ENCODE peak calls at places on chromosomes 13 and 19, in nine cellular contexts. One of them, this sample, is unnamed.

GRCh38 chr13:62613819-62614218 is 1198.2 kb upstream of the PCDH20 start:
- DNase-seq in heart left ventricle: no peak
- DNase-seq in breast epithelium: no peak
- DNase-seq in aorta: no peak
- DNase-seq in cardiac muscle cell: no peak
- DNase-seq in GM23338: no peak
- DNase-seq in ovary: no peak
- DNase-seq in tibial artery: no peak
- DNase-seq in mesenchymal stem cell: no peak
- DNase-seq in this sample: no peak

GRCh38 chr13:95676100-95676774 is 702 bp upstream of the DNAJC3 start:
- DNase-seq in heart left ventricle: no peak
- DNase-seq in breast epithelium: no peak
- DNase-seq in aorta: no peak
- DNase-seq in cardiac muscle cell: peak; percentile 53
- DNase-seq in GM23338: peak; percentile 77
- DNase-seq in ovary: no peak
- DNase-seq in tibial artery: no peak
- DNase-seq in mesenchymal stem cell: peak; percentile 72
- DNase-seq in this sample: no peak

GRCh38 chr19:15251749-15252397 is 19.6 kb upstream of the EPHX3 start:
- DNase-seq in heart left ventricle: peak; percentile 86
- DNase-seq in breast epithelium: no peak
- DNase-seq in aorta: peak; percentile 93
- DNase-seq in cardiac muscle cell: peak; percentile 98
- DNase-seq in GM23338: peak; percentile 93
- DNase-seq in ovary: peak; percentile 89
- DNase-seq in tibial artery: peak; percentile 97
- DNase-seq in mesenchymal stem cell: peak; percentile 98
- DNase-seq in this sample: peak; percentile 93

GRCh38 chr13:83136660-83137059 is 745.6 kb downstream of the SLITRK1 start:
- DNase-seq in heart left ventricle: no peak
- DNase-seq in breast epithelium: no peak
- DNase-seq in aorta: no peak
- DNase-seq in cardiac muscle cell: no peak
- DNase-seq in GM23338: no peak
- DNase-seq in ovary: no peak
- DNase-seq in tibial artery: no peak
- DNase-seq in mesenchymal stem cell: no peak
- DNase-seq in this sample: no peak

GRCh38 chr13:35260316-35260715 is 216.2 kb downstream of the MAB21L1 start:
- DNase-seq in heart left ventricle: no peak
- DNase-seq in breast epithelium: no peak
- DNase-seq in aorta: no peak
- DNase-seq in cardiac muscle cell: no peak
- DNase-seq in GM23338: no peak
- DNase-seq in ovary: no peak
- DNase-seq in tibial artery: no peak
- DNase-seq in mesenchymal stem cell: no peak
- DNase-seq in this sample: no peak

GRCh38 chr19:48543121-48543710 is 8.8 kb upstream of the SULT2B1 start:
- DNase-seq in heart left ventricle: no peak
- DNase-seq in breast epithelium: peak; percentile 92
- DNase-seq in aorta: no peak
- DNase-seq in cardiac muscle cell: peak; percentile 54
- DNase-seq in GM23338: peak; percentile 46
- DNase-seq in ovary: no peak
- DNase-seq in tibial artery: no peak
- DNase-seq in mesenchymal stem cell: peak; percentile 24
- DNase-seq in this sample: no peak

GRCh38 chr19:49689133-49690072 is at the start of gene ADM5:
- DNase-seq in heart left ventricle: no peak
- DNase-seq in breast epithelium: peak; percentile 72
- DNase-seq in aorta: peak; percentile 82
- DNase-seq in cardiac muscle cell: peak; percentile 20
- DNase-seq in GM23338: peak; percentile 85
- DNase-seq in ovary: peak; percentile 57
- DNase-seq in tibial artery: no peak
- DNase-seq in mesenchymal stem cell: no peak
- DNase-seq in this sample: no peak

GRCh38 chr19:6276447-6276846 is 3.3 kb downstream of the MLLT1 start:
- DNase-seq in heart left ventricle: peak; percentile 45
- DNase-seq in breast epithelium: no peak
- DNase-seq in aorta: peak; percentile 86
- DNase-seq in cardiac muscle cell: peak; percentile 88
- DNase-seq in GM23338: no peak
- DNase-seq in ovary: no peak
- DNase-seq in tibial artery: peak; percentile 88
- DNase-seq in mesenchymal stem cell: peak; percentile 89
- DNase-seq in this sample: no peak

GRCh38 chr19:15782211-15782610 is 5.2 kb upstream of the OR10H5 start:
- DNase-seq in heart left ventricle: no peak
- DNase-seq in breast epithelium: no peak
- DNase-seq in aorta: no peak
- DNase-seq in cardiac muscle cell: no peak
- DNase-seq in GM23338: no peak
- DNase-seq in ovary: no peak
- DNase-seq in tibial artery: no peak
- DNase-seq in mesenchymal stem cell: no peak
- DNase-seq in this sample: no peak

GRCh38 chr13:20801704-20802103 is 27.9 kb upstream of the EEF1AKMT1 start:
- DNase-seq in heart left ventricle: no peak
- DNase-seq in breast epithelium: no peak
- DNase-seq in aorta: no peak
- DNase-seq in cardiac muscle cell: no peak
- DNase-seq in GM23338: no peak
- DNase-seq in ovary: no peak
- DNase-seq in tibial artery: no peak
- DNase-seq in mesenchymal stem cell: no peak
- DNase-seq in this sample: no peak

GRCh38 chr19:39110263-39110967 is 15.2 kb upstream of the PAK4 start:
- DNase-seq in heart left ventricle: peak; percentile 39
- DNase-seq in breast epithelium: peak; percentile 79
- DNase-seq in aorta: peak; percentile 85
- DNase-seq in cardiac muscle cell: peak; percentile 33
- DNase-seq in GM23338: peak; percentile 75
- DNase-seq in ovary: no peak
- DNase-seq in tibial artery: no peak
- DNase-seq in mesenchymal stem cell: peak; percentile 41
- DNase-seq in this sample: no peak

GRCh38 chr19:42081584-42082258 is 5.8 kb downstream of the ZNF574 start:
- DNase-seq in heart left ventricle: no peak
- DNase-seq in breast epithelium: no peak
- DNase-seq in aorta: no peak
- DNase-seq in cardiac muscle cell: peak; percentile 62
- DNase-seq in GM23338: peak; percentile 46
- DNase-seq in ovary: no peak
- DNase-seq in tibial artery: no peak
- DNase-seq in mesenchymal stem cell: peak; percentile 69
- DNase-seq in this sample: peak; percentile 24

GRCh38 chr19:10471909-10472308 is 31.2 kb downstream of the KEAP1 start:
- DNase-seq in heart left ventricle: no peak
- DNase-seq in breast epithelium: no peak
- DNase-seq in aorta: no peak
- DNase-seq in cardiac muscle cell: peak; percentile 66
- DNase-seq in GM23338: peak; percentile 43
- DNase-seq in ovary: no peak
- DNase-seq in tibial artery: no peak
- DNase-seq in mesenchymal stem cell: peak; percentile 48
- DNase-seq in this sample: no peak

GRCh38 chr19:33442706-33443105 is 69.2 kb downstream of the CEBPG start:
- DNase-seq in heart left ventricle: no peak
- DNase-seq in breast epithelium: peak; percentile 20
- DNase-seq in aorta: peak; percentile 54
- DNase-seq in cardiac muscle cell: no peak
- DNase-seq in GM23338: no peak
- DNase-seq in ovary: no peak
- DNase-seq in tibial artery: peak; percentile 45
- DNase-seq in mesenchymal stem cell: no peak
- DNase-seq in this sample: no peak

GRCh38 chr13:97222934-97223710 is 989 bp downstream of the MBNL2 start:
- DNase-seq in heart left ventricle: no peak
- DNase-seq in breast epithelium: no peak
- DNase-seq in aorta: no peak
- DNase-seq in cardiac muscle cell: no peak
- DNase-seq in GM23338: peak; percentile 49
- DNase-seq in ovary: no peak
- DNase-seq in tibial artery: no peak
- DNase-seq in mesenchymal stem cell: no peak
- DNase-seq in this sample: no peak

GRCh38 chr13:28533049-28533436 is 38.1 kb upstream of the FLT1 start:
- DNase-seq in heart left ventricle: no peak
- DNase-seq in breast epithelium: no peak
- DNase-seq in aorta: no peak
- DNase-seq in cardiac muscle cell: peak; percentile 16
- DNase-seq in GM23338: peak; percentile 34
- DNase-seq in ovary: no peak
- DNase-seq in tibial artery: no peak
- DNase-seq in mesenchymal stem cell: peak; percentile 46
- DNase-seq in this sample: no peak

GRCh38 chr13:59442461-59442860 is 721.3 kb downstream of the DIAPH3 start:
- DNase-seq in heart left ventricle: no peak
- DNase-seq in breast epithelium: no peak
- DNase-seq in aorta: no peak
- DNase-seq in cardiac muscle cell: no peak
- DNase-seq in GM23338: no peak
- DNase-seq in ovary: no peak
- DNase-seq in tibial artery: no peak
- DNase-seq in mesenchymal stem cell: no peak
- DNase-seq in this sample: no peak

GRCh38 chr19:38245826-38246498 is 10.2 kb downstream of the PPP1R14A start:
- DNase-seq in heart left ventricle: no peak
- DNase-seq in breast epithelium: no peak
- DNase-seq in aorta: peak; percentile 93
- DNase-seq in cardiac muscle cell: peak; percentile 59
- DNase-seq in GM23338: no peak
- DNase-seq in ovary: peak; percentile 59
- DNase-seq in tibial artery: peak; percentile 85
- DNase-seq in mesenchymal stem cell: no peak
- DNase-seq in this sample: no peak

GRCh38 chr19:42695811-42696503 is 44.3 kb downstream of the PSG3 start:
- DNase-seq in heart left ventricle: no peak
- DNase-seq in breast epithelium: no peak
- DNase-seq in aorta: no peak
- DNase-seq in cardiac muscle cell: no peak
- DNase-seq in GM23338: no peak
- DNase-seq in ovary: no peak
- DNase-seq in tibial artery: no peak
- DNase-seq in mesenchymal stem cell: no peak
- DNase-seq in this sample: no peak

GRCh38 chr13:70960841-70961443 is 852.7 kb upstream of the KLHL1 start:
- DNase-seq in heart left ventricle: no peak
- DNase-seq in breast epithelium: no peak
- DNase-seq in aorta: no peak
- DNase-seq in cardiac muscle cell: peak; percentile 50
- DNase-seq in GM23338: peak; percentile 26
- DNase-seq in ovary: no peak
- DNase-seq in tibial artery: no peak
- DNase-seq in mesenchymal stem cell: peak; percentile 50
- DNase-seq in this sample: peak; percentile 1

GRCh38 chr19:44690131-44690440 is 8.9 kb upstream of the CEACAM16 start:
- DNase-seq in heart left ventricle: no peak
- DNase-seq in breast epithelium: no peak
- DNase-seq in aorta: no peak
- DNase-seq in cardiac muscle cell: no peak
- DNase-seq in GM23338: no peak
- DNase-seq in ovary: no peak
- DNase-seq in tibial artery: no peak
- DNase-seq in mesenchymal stem cell: no peak
- DNase-seq in this sample: no peak
- H3K4me1 ChIP-seq in heart left ventricle: no peaks in the 10 kb centered on the region
- H3K4me1 ChIP-seq in breast epithelium: no peaks in the 10 kb centered on the region
- H3K4me1 ChIP-seq in aorta: no peaks in the 10 kb centered on the region
- H3K4me1 ChIP-seq in cardiac muscle cell: peaks cover 8% of the 10 kb centered on the region
- H3K4me1 ChIP-seq in GM23338: peaks cover 6% of the 10 kb centered on the region
- H3K4me1 ChIP-seq in ovary: peaks cover 1% of the 10 kb centered on the region
- H3K4me1 ChIP-seq in tibial artery: peaks cover 11% of the 10 kb centered on the region
- H3K4me1 ChIP-seq in mesenchymal stem cell: peaks cover 15% of the 10 kb centered on the region
- H3K4me1 ChIP-seq in this sample: peaks cover 31% of the 10 kb centered on the region

DNA sequence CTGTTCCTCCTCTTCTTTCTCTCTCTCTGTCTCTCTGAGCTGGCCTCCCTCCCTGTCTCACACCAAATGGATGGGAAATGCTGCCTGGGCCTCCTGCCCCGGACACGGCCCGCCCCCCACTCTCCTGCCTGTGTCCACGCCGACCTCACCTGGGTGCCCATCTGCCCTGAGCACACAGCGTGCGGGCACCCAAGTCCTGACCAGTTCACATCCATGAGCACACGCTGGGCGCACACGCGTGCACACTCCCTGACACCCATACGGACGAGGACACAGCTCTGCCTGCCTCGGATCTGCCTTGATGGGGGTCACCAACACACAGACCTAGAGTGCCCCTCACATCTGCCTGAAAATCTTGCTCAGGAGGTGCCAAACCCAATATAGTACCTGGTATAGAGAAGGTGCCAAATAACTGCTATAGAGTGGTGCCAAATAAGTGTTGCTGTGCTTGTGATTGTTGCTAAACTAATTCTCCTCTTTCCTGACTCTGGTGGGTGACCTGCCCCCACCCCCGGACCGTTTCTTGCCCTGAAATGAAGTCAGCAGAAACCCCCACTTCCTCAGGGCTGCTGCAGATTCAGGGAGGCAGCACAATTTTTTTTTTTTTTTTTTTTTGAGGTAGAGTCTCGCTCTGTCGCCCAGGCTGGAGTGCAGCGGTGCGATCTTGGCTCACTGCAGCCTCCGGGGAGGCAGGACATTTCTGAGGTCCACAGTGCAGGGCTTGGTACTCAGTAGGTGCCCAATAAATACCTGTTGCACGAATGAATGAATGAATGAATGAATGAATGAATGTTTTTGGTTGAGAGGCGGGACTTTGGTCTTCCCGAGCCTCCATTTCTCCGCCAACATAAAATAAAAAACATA is 4.6 kb downstream of the NFIC start:
- DNase-seq in heart left ventricle: no peak
- DNase-seq in breast epithelium: no peak
- DNase-seq in aorta: no peak
- DNase-seq in cardiac muscle cell: no peak
- DNase-seq in GM23338: no peak
- DNase-seq in ovary: peak; percentile 42
- DNase-seq in tibial artery: no peak
- DNase-seq in mesenchymal stem cell: no peak
- DNase-seq in this sample: no peak
- H3K27me3 ChIP-seq in heart left ventricle: no peaks in the 10 kb centered on the region
- H3K27me3 ChIP-seq in breast epithelium: no peaks in the 10 kb centered on the region
- H3K27me3 ChIP-seq in aorta: no peaks in the 10 kb centered on the region
- H3K27me3 ChIP-seq in cardiac muscle cell: peaks cover 34% of the 10 kb centered on the region
- H3K27me3 ChIP-seq in GM23338: peaks cover 87% of the 10 kb centered on the region
- H3K27me3 ChIP-seq in ovary: no peaks in the 10 kb centered on the region
- H3K27me3 ChIP-seq in tibial artery: no peaks in the 10 kb centered on the region
- H3K27me3 ChIP-seq in mesenchymal stem cell: no peaks in the 10 kb centered on the region
- H3K27me3 ChIP-seq in this sample: no peaks in the 10 kb centered on the region

GRCh38 chr19:29663861-29664752 is 1.2 kb upstream of the PLEKHF1 start:
- DNase-seq in heart left ventricle: no peak
- DNase-seq in breast epithelium: peak; percentile 50
- DNase-seq in aorta: no peak
- DNase-seq in cardiac muscle cell: no peak
- DNase-seq in GM23338: no peak
- DNase-seq in ovary: no peak
- DNase-seq in tibial artery: peak; percentile 69
- DNase-seq in mesenchymal stem cell: peak; percentile 31
- DNase-seq in this sample: no peak
- H3K27ac ChIP-seq in heart left ventricle: peak overlapping the region; percentile 95
- H3K27ac ChIP-seq in breast epithelium: peak overlapping the region; percentile 91
- H3K27ac ChIP-seq in aorta: peak overlapping the region; percentile 15
- H3K27ac ChIP-seq in cardiac muscle cell: no peak overlapping the region
- H3K27ac ChIP-seq in GM23338: no peak overlapping the region
- H3K27ac ChIP-seq in ovary: peak overlapping the region; percentile 24
- H3K27ac ChIP-seq in tibial artery: peak overlapping the region; percentile 93
- H3K27ac ChIP-seq in mesenchymal stem cell: no peak overlapping the region
- H3K27ac ChIP-seq in this sample: no peak overlapping the region

GRCh38 chr13:76865109-76865508 is 21.1 kb downstream of the KCTD12 start:
- DNase-seq in heart left ventricle: no peak
- DNase-seq in breast epithelium: no peak
- DNase-seq in aorta: no peak
- DNase-seq in cardiac muscle cell: no peak
- DNase-seq in GM23338: peak; percentile 4
- DNase-seq in ovary: no peak
- DNase-seq in tibial artery: no peak
- DNase-seq in mesenchymal stem cell: no peak
- DNase-seq in this sample: no peak
- H3K4me1 ChIP-seq in heart left ventricle: no peaks in the 10 kb centered on the region
- H3K4me1 ChIP-seq in breast epithelium: no peaks in the 10 kb centered on the region
- H3K4me1 ChIP-seq in aorta: peaks cover 1% of the 10 kb centered on the region
- H3K4me1 ChIP-seq in cardiac muscle cell: peaks cover 38% of the 10 kb centered on the region
- H3K4me1 ChIP-seq in GM23338: peaks cover 3% of the 10 kb centered on the region
- H3K4me1 ChIP-seq in ovary: no peaks in the 10 kb centered on the region
- H3K4me1 ChIP-seq in tibial artery: no peaks in the 10 kb centered on the region
- H3K4me1 ChIP-seq in mesenchymal stem cell: no peaks in the 10 kb centered on the region
- H3K4me1 ChIP-seq in this sample: no peaks in the 10 kb centered on the region

This sample was measured in SJSA1.